ENCODE peak calls at places on chromosomes 7 and 10, in eight cellular contexts. One of them, this sample, is unnamed.

GRCh38 chr10:13472359-13472758 is 56.5 kb downstream of the BEND7 start:
- DNase-seq in astrocyte: no peak
- DNase-seq in tibial artery: no peak
- DNase-seq in HL-60: no peak
- DNase-seq in NB4: no peak
- DNase-seq in foreskin fibroblast: no peak
- DNase-seq in AG09309: no peak
- DNase-seq in fibroblast of villous mesenchyme: no peak
- DNase-seq in this sample: no peak

GRCh38 chr7:46565257-46565656 is 644.2 kb upstream of the IGFBP3 start:
- DNase-seq in tibial artery: no peak
- DNase-seq in fibroblast of villous mesenchyme: no peak
- DNase-seq in astrocyte: no peak
- DNase-seq in NB4: no peak
- DNase-seq in foreskin fibroblast: no peak
- DNase-seq in AG09309: no peak
- DNase-seq in HL-60: no peak
- DNase-seq in this sample: no peak

GRCh38 chr7:79936281-79936983 is 198.2 kb upstream of the GNAI1 start:
- DNase-seq in tibial artery: no peak
- DNase-seq in AG09309: no peak
- DNase-seq in HL-60: no peak
- DNase-seq in NB4: no peak
- DNase-seq in fibroblast of villous mesenchyme: peak; percentile 5
- DNase-seq in foreskin fibroblast: no peak
- DNase-seq in astrocyte: no peak
- DNase-seq in this sample: peak; percentile 40

GRCh38 chr7:876972-877311 is 588 bp downstream of the GET4 start:
- DNase-seq in astrocyte: no peak
- DNase-seq in foreskin fibroblast: no peak
- DNase-seq in fibroblast of villous mesenchyme: peak; percentile 13
- DNase-seq in AG09309: no peak
- DNase-seq in HL-60: peak; percentile 63
- DNase-seq in tibial artery: no peak
- DNase-seq in NB4: peak; percentile 66
- DNase-seq in this sample: no peak

GRCh38 chr10:34698979-34699378 is 116.1 kb downstream of the PARD3 start:
- DNase-seq in fibroblast of villous mesenchyme: no peak
- DNase-seq in NB4: no peak
- DNase-seq in AG09309: no peak
- DNase-seq in tibial artery: no peak
- DNase-seq in astrocyte: peak; percentile 72
- DNase-seq in HL-60: no peak
- DNase-seq in foreskin fibroblast: peak; percentile 72
- DNase-seq in this sample: peak; percentile 77

GRCh38 chr10:83991986-83992753 is 147.1 kb upstream of the GHITM start:
- DNase-seq in NB4: peak; percentile 72
- DNase-seq in AG09309: no peak
- DNase-seq in tibial artery: no peak
- DNase-seq in HL-60: peak; percentile 12
- DNase-seq in foreskin fibroblast: no peak
- DNase-seq in fibroblast of villous mesenchyme: peak; percentile 4
- DNase-seq in astrocyte: no peak
- DNase-seq in this sample: no peak

GRCh38 chr10:80081801-80082750 is 3.6 kb downstream of the TMEM254 start:
- DNase-seq in foreskin fibroblast: no peak
- DNase-seq in tibial artery: no peak
- DNase-seq in HL-60: no peak
- DNase-seq in fibroblast of villous mesenchyme: peak; percentile 55
- DNase-seq in AG09309: no peak
- DNase-seq in NB4: no peak
- DNase-seq in astrocyte: no peak
- DNase-seq in this sample: no peak

GRCh38 chr7:55533050-55533728 is 39.1 kb downstream of the VOPP1 start:
- DNase-seq in astrocyte: peak; percentile 71
- DNase-seq in AG09309: no peak
- DNase-seq in NB4: peak; percentile 92
- DNase-seq in foreskin fibroblast: peak; percentile 39
- DNase-seq in HL-60: peak; percentile 61
- DNase-seq in tibial artery: no peak
- DNase-seq in fibroblast of villous mesenchyme: peak; percentile 51
- DNase-seq in this sample: peak; percentile 37

GRCh38 chr10:43135064-43135463 is 3.2 kb upstream of the CSGALNACT2 start:
- DNase-seq in HL-60: no peak
- DNase-seq in foreskin fibroblast: no peak
- DNase-seq in fibroblast of villous mesenchyme: no peak
- DNase-seq in astrocyte: no peak
- DNase-seq in tibial artery: no peak
- DNase-seq in NB4: no peak
- DNase-seq in AG09309: no peak
- DNase-seq in this sample: no peak

GRCh38 chr7:134444198-134444960 is 14.5 kb downstream of the AKR1B1 start:
- DNase-seq in tibial artery: no peak
- DNase-seq in NB4: no peak
- DNase-seq in astrocyte: no peak
- DNase-seq in foreskin fibroblast: no peak
- DNase-seq in AG09309: no peak
- DNase-seq in HL-60: no peak
- DNase-seq in fibroblast of villous mesenchyme: no peak
- DNase-seq in this sample: no peak

GRCh38 chr7:72925546-72926120 is 738 bp downstream of the POM121 start:
- DNase-seq in AG09309: no peak
- DNase-seq in HL-60: no peak
- DNase-seq in fibroblast of villous mesenchyme: peak; percentile 27
- DNase-seq in tibial artery: no peak
- DNase-seq in foreskin fibroblast: no peak
- DNase-seq in NB4: peak; percentile 56
- DNase-seq in astrocyte: no peak
- DNase-seq in this sample: no peak

GRCh38 chr7:74197449-74198108 is 12.2 kb upstream of the LAT2 start:
- DNase-seq in AG09309: no peak
- DNase-seq in tibial artery: peak; percentile 38
- DNase-seq in fibroblast of villous mesenchyme: no peak
- DNase-seq in foreskin fibroblast: no peak
- DNase-seq in HL-60: no peak
- DNase-seq in NB4: no peak
- DNase-seq in astrocyte: no peak
- DNase-seq in this sample: no peak

GRCh38 chr7:157472311-157473050 is 135.7 kb downstream of the DNAJB6 start:
- DNase-seq in astrocyte: no peak
- DNase-seq in HL-60: no peak
- DNase-seq in AG09309: no peak
- DNase-seq in fibroblast of villous mesenchyme: no peak
- DNase-seq in NB4: peak; percentile 57
- DNase-seq in foreskin fibroblast: no peak
- DNase-seq in tibial artery: no peak
- DNase-seq in this sample: no peak

GRCh38 chr10:133396035-133396624 is 2.2 kb downstream of the MTG1 start:
- DNase-seq in HL-60: no peak
- DNase-seq in NB4: no peak
- DNase-seq in astrocyte: no peak
- DNase-seq in fibroblast of villous mesenchyme: no peak
- DNase-seq in AG09309: no peak
- DNase-seq in foreskin fibroblast: no peak
- DNase-seq in tibial artery: no peak
- DNase-seq in this sample: no peak

GRCh38 chr7:46024263-46024916 is 103.3 kb upstream of the IGFBP3 start:
- DNase-seq in astrocyte: no peak
- DNase-seq in tibial artery: no peak
- DNase-seq in foreskin fibroblast: peak; percentile 24
- DNase-seq in fibroblast of villous mesenchyme: no peak
- DNase-seq in NB4: no peak
- DNase-seq in HL-60: no peak
- DNase-seq in AG09309: no peak
- DNase-seq in this sample: no peak

GRCh38 chr7:26348987-26349809 is 57.5 kb downstream of the SNX10 start:
- DNase-seq in AG09309: no peak
- DNase-seq in astrocyte: no peak
- DNase-seq in fibroblast of villous mesenchyme: no peak
- DNase-seq in tibial artery: no peak
- DNase-seq in foreskin fibroblast: no peak
- DNase-seq in HL-60: no peak
- DNase-seq in NB4: no peak
- DNase-seq in this sample: no peak

GRCh38 chr10:85433248-85433647 is 933.3 kb downstream of the GRID1 start:
- DNase-seq in HL-60: no peak
- DNase-seq in astrocyte: no peak
- DNase-seq in AG09309: no peak
- DNase-seq in foreskin fibroblast: no peak
- DNase-seq in tibial artery: no peak
- DNase-seq in NB4: no peak
- DNase-seq in fibroblast of villous mesenchyme: no peak
- DNase-seq in this sample: no peak

GRCh38 chr7:148783801-148784527 is 85.3 kb downstream of the CUL1 start:
- DNase-seq in NB4: no peak
- DNase-seq in AG09309: no peak
- DNase-seq in foreskin fibroblast: no peak
- DNase-seq in tibial artery: no peak
- DNase-seq in fibroblast of villous mesenchyme: no peak
- DNase-seq in astrocyte: no peak
- DNase-seq in HL-60: no peak
- DNase-seq in this sample: no peak

GRCh38 chr10:8254350-8254749 is 199.9 kb downstream of the GATA3 start:
- DNase-seq in fibroblast of villous mesenchyme: no peak
- DNase-seq in foreskin fibroblast: no peak
- DNase-seq in NB4: no peak
- DNase-seq in HL-60: no peak
- DNase-seq in astrocyte: no peak
- DNase-seq in AG09309: no peak
- DNase-seq in tibial artery: no peak
- DNase-seq in this sample: no peak

GRCh38 chr10:124697837-124698559 is 46.2 kb downstream of the FAM53B start:
- DNase-seq in tibial artery: no peak
- DNase-seq in HL-60: no peak
- DNase-seq in astrocyte: no peak
- DNase-seq in fibroblast of villous mesenchyme: no peak
- DNase-seq in AG09309: no peak
- DNase-seq in foreskin fibroblast: no peak
- DNase-seq in NB4: no peak
- DNase-seq in this sample: no peak

GRCh38 chr7:44891372-44891771 is 6.0 kb upstream of the PURB start:
- DNase-seq in HL-60: no peak
- DNase-seq in tibial artery: no peak
- DNase-seq in fibroblast of villous mesenchyme: no peak
- DNase-seq in astrocyte: no peak
- DNase-seq in AG09309: no peak
- DNase-seq in NB4: no peak
- DNase-seq in foreskin fibroblast: no peak
- DNase-seq in this sample: no peak

GRCh38 chr7:4226166-4226857 is 455.8 kb upstream of the FOXK1 start:
- DNase-seq in foreskin fibroblast: no peak
- DNase-seq in fibroblast of villous mesenchyme: no peak
- DNase-seq in NB4: peak; percentile 36
- DNase-seq in tibial artery: no peak
- DNase-seq in astrocyte: no peak
- DNase-seq in AG09309: no peak
- DNase-seq in HL-60: no peak
- DNase-seq in this sample: no peak
- TF ChIP-seq CTCF in foreskin fibroblast: no peak
- TF ChIP-seq CTCF in fibroblast of villous mesenchyme: no peak
- TF ChIP-seq CTCF in NB4: peak; percentile 34
- TF ChIP-seq CTCF in tibial artery: no peak
- TF ChIP-seq CTCF in astrocyte: no peak
- TF ChIP-seq CTCF in AG09309: no peak
- TF ChIP-seq CTCF in HL-60: no peak
- TF ChIP-seq CTCF in this sample: peak; percentile 2

GRCh38 chr10:3465406-3465891 is 292.9 kb upstream of the PITRM1 start:
- DNase-seq in tibial artery: no peak
- DNase-seq in HL-60: no peak
- DNase-seq in astrocyte: no peak
- DNase-seq in NB4: peak; percentile 56
- DNase-seq in fibroblast of villous mesenchyme: no peak
- DNase-seq in foreskin fibroblast: no peak
- DNase-seq in AG09309: no peak
- DNase-seq in this sample: no peak

GRCh38 chr10:3469639-3470020 is 297.0 kb upstream of the PITRM1 start:
- DNase-seq in foreskin fibroblast: no peak
- DNase-seq in tibial artery: no peak
- DNase-seq in HL-60: no peak
- DNase-seq in NB4: no peak
- DNase-seq in astrocyte: peak; percentile 56
- DNase-seq in AG09309: no peak
- DNase-seq in fibroblast of villous mesenchyme: no peak
- DNase-seq in this sample: no peak

GRCh38 chr10:3468919-3469638 is 296.5 kb upstream of the PITRM1 start:
- DNase-seq in fibroblast of villous mesenchyme: peak; percentile 97
- DNase-seq in tibial artery: peak; percentile 80
- DNase-seq in NB4: peak; percentile 81
- DNase-seq in astrocyte: peak; percentile 96
- DNase-seq in AG09309: peak; percentile 84
- DNase-seq in HL-60: no peak
- DNase-seq in foreskin fibroblast: peak; percentile 90
- DNase-seq in this sample: peak; percentile 87

GRCh38 chr10:3464760-3465405 is 292.3 kb upstream of the PITRM1 start:
- DNase-seq in tibial artery: no peak
- DNase-seq in AG09309: no peak
- DNase-seq in fibroblast of villous mesenchyme: no peak
- DNase-seq in HL-60: no peak
- DNase-seq in NB4: peak; percentile 42
- DNase-seq in foreskin fibroblast: no peak
- DNase-seq in astrocyte: no peak
- DNase-seq in this sample: no peak

GRCh38 chr10:3467052-3467906 is 294.7 kb upstream of the PITRM1 start:
- DNase-seq in astrocyte: peak; percentile 99
- DNase-seq in NB4: peak; percentile 75
- DNase-seq in foreskin fibroblast: peak; percentile 94
- DNase-seq in fibroblast of villous mesenchyme: peak; percentile 96
- DNase-seq in HL-60: no peak
- DNase-seq in AG09309: peak; percentile 88
- DNase-seq in tibial artery: peak; percentile 89
- DNase-seq in this sample: peak; percentile 94
- H3K4me3 ChIP-seq in astrocyte: peak overlapping the region; percentile 37
- H3K4me3 ChIP-seq in NB4: peak overlapping the region; percentile 53
- H3K4me3 ChIP-seq in foreskin fibroblast: peak overlapping the region; percentile 37
- H3K4me3 ChIP-seq in fibroblast of villous mesenchyme: peak overlapping the region; percentile 48
- H3K4me3 ChIP-seq in HL-60: no peak overlapping the region
- H3K4me3 ChIP-seq in AG09309: peak overlapping the region; percentile 13
- H3K4me3 ChIP-seq in tibial artery: peak overlapping the region; percentile 26
- H3K4me3 ChIP-seq in this sample: peak overlapping the region; percentile 39

GRCh38 chr7:3482147-3482921 is 181.3 kb downstream of the SDK1 start:
- DNase-seq in astrocyte: peak; percentile 29
- DNase-seq in tibial artery: no peak
- DNase-seq in HL-60: no peak
- DNase-seq in AG09309: no peak
- DNase-seq in NB4: peak; percentile 36
- DNase-seq in fibroblast of villous mesenchyme: peak; percentile 50
- DNase-seq in foreskin fibroblast: no peak
- DNase-seq in this sample: peak; percentile 59
- TF ChIP-seq CTCF in astrocyte: peak; percentile 57
- TF ChIP-seq CTCF in tibial artery: no peak
- TF ChIP-seq CTCF in HL-60: no peak
- TF ChIP-seq CTCF in AG09309: no peak
- TF ChIP-seq CTCF in NB4: peak; percentile 68
- TF ChIP-seq CTCF in fibroblast of villous mesenchyme: peak; percentile 72
- TF ChIP-seq CTCF in foreskin fibroblast: peak; percentile 8
- TF ChIP-seq CTCF in this sample: peak; percentile 83

DNA sequence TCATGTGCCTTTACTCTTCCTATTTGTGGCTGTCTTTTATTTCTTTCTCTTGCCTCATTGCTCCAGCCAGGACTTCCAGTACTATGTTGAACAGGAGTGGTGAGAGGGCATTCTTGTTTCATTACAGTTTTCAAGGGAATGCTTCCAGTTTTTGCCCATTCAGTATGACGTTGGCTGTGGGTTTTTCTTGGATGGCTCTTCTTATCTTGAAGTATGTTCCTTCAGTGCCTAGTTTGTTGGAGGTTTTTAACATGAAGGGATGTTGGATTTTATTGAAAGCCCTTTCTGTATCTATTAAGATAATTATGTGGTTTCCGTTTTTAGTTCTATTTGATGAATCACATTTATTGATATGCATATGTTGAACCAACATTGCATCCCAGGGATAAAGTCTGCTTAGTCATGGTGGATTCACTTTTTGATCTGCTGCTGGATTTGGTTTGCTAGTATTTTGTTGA is 96.8 kb downstream of the GLCCI1 start:
- DNase-seq in tibial artery: no peak
- DNase-seq in astrocyte: peak; percentile 98
- DNase-seq in HL-60: no peak
- DNase-seq in foreskin fibroblast: peak; percentile 43
- DNase-seq in NB4: no peak
- DNase-seq in AG09309: peak; percentile 86
- DNase-seq in fibroblast of villous mesenchyme: peak; percentile 92
- DNase-seq in this sample: peak; percentile 90
- H3K4me3 ChIP-seq in tibial artery: peak overlapping the region; percentile 18
- H3K4me3 ChIP-seq in astrocyte: no peak overlapping the region
- H3K4me3 ChIP-seq in HL-60: no peak overlapping the region
- H3K4me3 ChIP-seq in foreskin fibroblast: no peak overlapping the region
- H3K4me3 ChIP-seq in NB4: no peak overlapping the region
- H3K4me3 ChIP-seq in AG09309: no peak overlapping the region
- H3K4me3 ChIP-seq in fibroblast of villous mesenchyme: no peak overlapping the region
- H3K4me3 ChIP-seq in this sample: no peak overlapping the region